ENCODE peak calls at places on chromosomes 2 and 18, in ten cellular contexts. Y is CD4-positive, alpha-beta T cell; I is body of pancreas; V is AG04450; J is uterus; U is H9; M is thyroid gland; T is fibroblast of lung; O is tibial nerve; L is GM12878. A is an unnamed sample. For H3K9me3, the result is how much of the 10 kb centered on the place peaks cover.

GRCh38 chr2:189393440-189394111 is 47.7 kb upstream of the WDR75 start:
- DNase-seq in Y (no peak), I (no peak), V (peak), J (no peak), U (no peak), M (no peak), T (peak), O (no peak), L (no peak), A (no peak)

GRCh38 chr18:61898576-61899205 is 5.9 kb upstream of the RNF152 start:
- DNase-seq in Y (no peak), I (no peak), V (no peak), J (no peak), U (no peak), M (no peak), T (no peak), O (no peak), L (no peak), A (no peak)

GRCh38 chr2:135093685-135094340 is 41.7 kb downstream of the RAB3GAP1 start:
- DNase-seq in Y (no peak), I (no peak), V (no peak), J (no peak), U (no peak), M (no peak), T (no peak), O (no peak), L (no peak), A (no peak)

GRCh38 chr2:99336780-99337163 is 417 bp upstream of the EIF5B start:
- DNase-seq in Y (no peak), I (no peak), V (no peak), J (no peak), U (no peak), M (no peak), T (no peak), O (no peak), L (no peak), A (no peak)

GRCh38 chr2:240435457-240435954 is at the start of gene GPC1:
- DNase-seq in Y (no peak), I (peak), V (no peak), J (peak), U (peak), M (peak), T (peak), O (peak), L (no peak), A (peak)

GRCh38 chr2:9627310-9627709 is 3.5 kb downstream of the YWHAQ start:
- DNase-seq in Y (no peak), I (no peak), V (no peak), J (no peak), U (no peak), M (no peak), T (peak), O (no peak), L (no peak), A (no peak)

GRCh38 chr2:217091531-217091930 is 231.7 kb upstream of the TNP1 start:
- DNase-seq in Y (no peak), I (no peak), V (no peak), J (no peak), U (no peak), M (no peak), T (no peak), O (no peak), L (no peak), A (no peak)

GRCh38 chr2:208565690-208566421 is 159.3 kb downstream of the PTH2R start:
- DNase-seq in Y (no peak), I (no peak), V (no peak), J (no peak), U (no peak), M (no peak), T (no peak), O (no peak), L (no peak), A (no peak)

GRCh38 chr2:30177440-30177839 is 30.6 kb downstream of the YPEL5 start:
- DNase-seq in Y (no peak), I (no peak), V (no peak), J (no peak), U (no peak), M (no peak), T (no peak), O (no peak), L (no peak), A (no peak)

GRCh38 chr18:76252880-76253279 is 242.2 kb downstream of the ZNF516 start:
- DNase-seq in Y (no peak), I (no peak), V (no peak), J (no peak), U (no peak), M (no peak), T (peak), O (no peak), L (no peak), A (no peak)

GRCh38 chr18:59927246-59927825 is 27.5 kb downstream of the PMAIP1 start:
- DNase-seq in Y (no peak), I (no peak), V (no peak), J (no peak), U (no peak), M (no peak), T (no peak), O (no peak), L (peak), A (no peak)

GRCh38 chr18:35071819-35072247 is 30.6 kb downstream of the MAPRE2 start:
- DNase-seq in Y (no peak), I (no peak), V (no peak), J (no peak), U (no peak), M (no peak), T (no peak), O (no peak), L (no peak), A (no peak)

GRCh38 chr2:75157435-75157834 is 41.9 kb downstream of the TACR1 start:
- DNase-seq in Y (no peak), I (no peak), V (no peak), J (no peak), U (no peak), M (no peak), T (no peak), O (no peak), L (no peak), A (no peak)

GRCh38 chr18:79988925-79989361 is 580 bp upstream of the TXNL4A start:
- DNase-seq in Y (no peak), I (peak), V (no peak), J (no peak), U (peak), M (peak), T (peak), O (no peak), L (no peak), A (no peak)

GRCh38 chr18:43420950-43421349 is 143.7 kb upstream of the SYT4 start:
- DNase-seq in Y (no peak), I (no peak), V (no peak), J (no peak), U (peak), M (no peak), T (no peak), O (no peak), L (no peak), A (no peak)

GRCh38 chr2:152924722-152925121 is 206.3 kb downstream of the ARL6IP6 start:
- DNase-seq in Y (no peak), I (peak), V (no peak), J (no peak), U (no peak), M (peak), T (no peak), O (no peak), L (no peak), A (no peak)

GRCh38 chr2:237299897-237300296 is 114.1 kb downstream of the COL6A3 start:
- DNase-seq in Y (no peak), I (no peak), V (peak), J (no peak), U (no peak), M (peak), T (peak), O (no peak), L (no peak), A (no peak)

GRCh38 chr2:136378712-136379595 is 261.0 kb upstream of the CXCR4 start:
- DNase-seq in Y (peak), I (peak), V (no peak), J (no peak), U (peak), M (peak), T (peak), O (no peak), L (no peak), A (peak)

GRCh38 chr2:183125659-183126341 is 1.6 kb downstream of the NUP35 start:
- DNase-seq in Y (no peak), I (no peak), V (no peak), J (no peak), U (no peak), M (no peak), T (no peak), O (no peak), L (no peak), A (no peak)

GRCh38 chr2:133264951-133265949 is 303.0 kb downstream of the NCKAP5 start:
- DNase-seq in Y (no peak), I (peak), V (no peak), J (no peak), U (peak), M (no peak), T (no peak), O (no peak), L (no peak), A (no peak)

GRCh38 chr2:209790066-209790728 is 18.6 kb downstream of the UNC80 start:
- DNase-seq in Y (no peak), I (no peak), V (no peak), J (no peak), U (no peak), M (no peak), T (no peak), O (no peak), L (no peak), A (no peak)

GRCh38 chr2:149924549-149925213 is 337.1 kb upstream of the MMADHC start:
- DNase-seq in Y (no peak), I (no peak), V (no peak), J (no peak), U (no peak), M (no peak), T (no peak), O (no peak), L (no peak), A (no peak)

GRCh38 chr2:160394153-160394552 is 99.5 kb downstream of the RBMS1 start:
- DNase-seq in Y (no peak), I (no peak), V (no peak), J (no peak), U (no peak), M (no peak), T (no peak), O (no peak), L (peak), A (no peak)

DNA sequence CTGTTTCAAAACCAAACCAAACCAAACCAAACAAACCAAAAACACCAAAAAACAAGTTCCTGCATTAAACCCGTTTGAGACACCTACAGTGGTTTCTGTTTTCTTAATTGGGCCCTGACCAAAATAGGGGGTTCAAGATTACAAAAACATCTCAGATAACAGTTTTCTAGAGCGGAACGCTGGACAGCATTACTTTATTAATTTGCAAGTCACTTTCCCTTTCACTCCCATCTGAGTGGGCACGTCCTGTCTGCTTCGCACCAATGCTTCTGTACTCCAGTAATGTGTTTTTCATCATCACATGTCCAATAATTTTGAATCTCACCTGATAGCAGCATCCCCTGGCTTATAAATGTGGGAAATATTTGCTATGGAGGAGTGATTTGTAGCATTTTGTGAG is 11.7 kb upstream of the MYO1B start:
- DNase-seq in Y (no peak), I (no peak), V (no peak), J (no peak), U (no peak), M (no peak), T (no peak), O (no peak), L (no peak), A (no peak)
- H3K9me3 ChIP-seq in Y (under half), I (under half), V (under half), J (under half), U (under half), M (under half), T (under half), O (under half), L (under half), A (under half)

GRCh38 chr18:78739843-78740677 is 239.6 kb upstream of the SALL3 start:
- DNase-seq in Y (no peak), I (no peak), V (no peak), J (peak), U (peak), M (no peak), T (no peak), O (no peak), L (no peak), A (no peak)
- H3K9me3 ChIP-seq in Y (under half), I (under half), V (half or more), J (under half), U (under half), M (under half), T (under half), O (under half), L (under half), A (under half)

GRCh38 chr18:71809711-71810110 is 734.4 kb downstream of the CBLN2 start:
- DNase-seq in Y (no peak), I (no peak), V (no peak), J (no peak), U (no peak), M (no peak), T (no peak), O (no peak), L (no peak), A (no peak)

DNA sequence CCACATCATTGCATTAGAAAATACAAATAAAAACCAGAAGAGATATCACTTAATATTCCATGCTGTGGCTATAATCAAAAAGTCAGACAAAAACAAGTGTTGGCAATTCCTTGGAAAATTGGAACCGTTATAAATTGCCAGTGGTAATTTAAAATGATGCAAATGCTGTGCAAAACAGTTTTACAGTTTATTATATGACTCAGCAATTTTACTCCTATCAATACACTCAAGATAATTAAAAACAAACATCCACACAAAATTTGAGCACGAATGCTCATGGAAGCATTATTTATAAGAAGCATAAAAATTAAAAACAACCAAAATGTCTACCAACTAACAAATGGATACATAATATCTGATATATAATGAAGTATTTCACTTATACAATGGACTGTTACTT is 728.8 kb downstream of the CBLN2 start:
- DNase-seq in Y (no peak), I (no peak), V (no peak), J (no peak), U (no peak), M (no peak), T (no peak), O (no peak), L (no peak), A (no peak)
- H3K9me3 ChIP-seq in Y (under half), I (under half), V (under half), J (under half), U (under half), M (under half), T (under half), O (under half), L (under half), A (under half)

GRCh38 chr2:115294999-115295398 is 852.6 kb downstream of the DPP10 start:
- DNase-seq in Y (no peak), I (no peak), V (no peak), J (no peak), U (no peak), M (no peak), T (no peak), O (no peak), L (no peak), A (no peak)
- H3K9me3 ChIP-seq in Y (under half), I (under half), V (under half), J (under half), U (under half), M (under half), T (under half), O (under half), L (under half), A (under half)

DNA sequence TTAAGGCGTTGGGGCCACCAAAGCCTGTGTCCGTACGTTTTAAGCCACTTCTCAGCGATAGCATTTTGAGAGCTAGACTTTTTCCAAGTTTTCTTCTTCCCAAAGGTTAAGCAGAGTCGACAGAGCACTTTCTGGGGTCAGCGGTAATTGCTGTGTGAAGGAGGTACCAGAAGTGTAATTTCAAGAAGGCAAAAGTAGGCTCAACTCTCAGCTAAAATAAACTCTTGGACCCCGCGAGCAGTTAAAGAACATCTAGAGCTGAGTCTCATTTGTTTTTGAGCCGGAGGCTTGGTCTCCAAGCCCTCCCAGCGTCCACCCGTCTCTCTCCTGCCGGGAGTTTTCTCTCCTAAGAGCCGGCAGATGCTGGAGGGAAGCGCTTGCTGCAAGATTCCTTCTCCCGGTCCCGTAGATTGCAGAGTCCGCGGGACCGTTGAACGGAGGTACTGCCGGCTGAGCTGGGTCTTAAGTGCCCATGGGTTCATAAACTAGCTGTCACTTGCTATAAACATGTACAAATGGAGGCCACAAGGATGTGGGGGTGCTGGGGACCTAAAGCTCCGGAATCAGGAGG is 2.0 kb upstream of the PAX3 start:
- DNase-seq in Y (no peak), I (no peak), V (no peak), J (no peak), U (no peak), M (no peak), T (no peak), O (no peak), L (no peak), A (no peak)
- H3K9me3 ChIP-seq in Y (under half), I (under half), V (under half), J (under half), U (under half), M (under half), T (under half), O (under half), L (under half), A (under half)